ENCODE peak calls at places on chromosome 15, in ten cellular contexts. T is cardiac muscle cell, P is IMR-90, J is keratinocyte, Q is iPS DF 6.9, K is fibroblast of lung, N is mesendoderm, W is psoas muscle, M is K562, L is BE2C. Y is an unnamed sample.

GRCh38 chr15:63473007-63473748 is 31.2 kb upstream of the USP3 start:
- DNase-seq in T (no peak), P (no peak), J (no peak), Q (no peak), K (no peak), N (no peak), W (no peak), M (no peak), L (no peak), Y (no peak)

GRCh38 chr15:51349156-51349844 is 7.8 kb downstream of the GLDN start:
- DNase-seq in T (peak; percentile 29), P (no peak), J (no peak), Q (no peak), K (peak; percentile 14), N (no peak), W (no peak), M (no peak), L (no peak), Y (no peak)

GRCh38 chr15:58748040-58748786 is 1.3 kb downstream of the ADAM10 start:
- DNase-seq in T (peak; percentile 24), P (no peak), J (no peak), Q (no peak), K (no peak), N (no peak), W (no peak), M (no peak), L (no peak), Y (no peak)

GRCh38 chr15:49674370-49674769 is 53.5 kb downstream of the DTWD1 start:
- DNase-seq in T (no peak), P (peak; percentile 7), J (no peak), Q (no peak), K (peak; percentile 31), N (no peak), W (no peak), M (no peak), L (no peak), Y (no peak)

GRCh38 chr15:58528197-58528870 is 96.5 kb downstream of the LIPC start:
- DNase-seq in T (peak; percentile 18), P (peak; percentile 53), J (no peak), Q (no peak), K (peak; percentile 82), N (peak; percentile 51), W (no peak), M (no peak), L (no peak), Y (no peak)

GRCh38 chr15:68346986-68347385 is 69.4 kb downstream of the FEM1B start:
- DNase-seq in T (no peak), P (peak; percentile 32), J (no peak), Q (no peak), K (no peak), N (no peak), W (no peak), M (no peak), L (no peak), Y (peak; percentile 9)

GRCh38 chr15:79408041-79408440 is 24.1 kb upstream of the MINAR1 start:
- DNase-seq in T (no peak), P (no peak), J (no peak), Q (no peak), K (peak; percentile 68), N (peak; percentile 38), W (no peak), M (no peak), L (no peak), Y (no peak)

GRCh38 chr15:80929225-80929624 is 60.4 kb downstream of the MESD start:
- DNase-seq in T (no peak), P (peak; percentile 89), J (no peak), Q (no peak), K (peak; percentile 94), N (no peak), W (no peak), M (no peak), L (no peak), Y (no peak)

GRCh38 chr15:74302821-74303359 is 64.6 kb downstream of the CYP11A1 start:
- DNase-seq in T (peak; percentile 71), P (no peak), J (no peak), Q (no peak), K (no peak), N (peak; percentile 77), W (no peak), M (peak; percentile 51), L (peak; percentile 95), Y (peak; percentile 50)

GRCh38 chr15:43294091-43294706 is 27.5 kb upstream of the TGM5 start:
- DNase-seq in T (no peak), P (no peak), J (no peak), Q (no peak), K (no peak), N (no peak), W (no peak), M (no peak), L (no peak), Y (no peak)

GRCh38 chr15:77808077-77808476 is 175.4 kb upstream of the LINGO1 start:
- DNase-seq in T (no peak), P (no peak), J (no peak), Q (no peak), K (no peak), N (no peak), W (no peak), M (no peak), L (no peak), Y (no peak)

GRCh38 chr15:40982855-40983254 is 29.6 kb downstream of the CHAC1 start:
- DNase-seq in T (no peak), P (peak; percentile 93), J (no peak), Q (no peak), K (peak; percentile 90), N (no peak), W (no peak), M (no peak), L (no peak), Y (no peak)

GRCh38 chr15:76987896-76988860 is 6.7 kb upstream of the PSTPIP1 start:
- DNase-seq in T (no peak), P (no peak), J (no peak), Q (no peak), K (no peak), N (peak; percentile 46), W (peak; percentile 76), M (peak; percentile 36), L (no peak), Y (no peak)

GRCh38 chr15:101067660-101068522 is 148.7 kb downstream of the LRRK1 start:
- DNase-seq in T (no peak), P (peak; percentile 7), J (no peak), Q (no peak), K (no peak), N (no peak), W (no peak), M (no peak), L (no peak), Y (no peak)

GRCh38 chr15:73051402-73051810 is 857 bp upstream of the NEO1 start:
- DNase-seq in T (no peak), P (no peak), J (no peak), Q (no peak), K (no peak), N (no peak), W (peak; percentile 74), M (peak; percentile 42), L (no peak), Y (peak; percentile 5)

GRCh38 chr15:67843571-67844387 is 3.9 kb upstream of the RNU6-1 start:
- DNase-seq in T (peak; percentile 50), P (peak; percentile 56), J (no peak), Q (no peak), K (peak; percentile 66), N (peak; percentile 93), W (no peak), M (peak; percentile 30), L (no peak), Y (no peak)

GRCh38 chr15:23645379-23646164 is 2.1 kb downstream of the MAGEL2 start:
- DNase-seq in T (peak; percentile 39), P (no peak), J (no peak), Q (no peak), K (no peak), N (peak; percentile 59), W (no peak), M (no peak), L (no peak), Y (no peak)

GRCh38 chr15:25732191-25732590 is 130.9 kb downstream of the ATP10A start:
- DNase-seq in T (no peak), P (no peak), J (no peak), Q (no peak), K (no peak), N (no peak), W (no peak), M (no peak), L (no peak), Y (no peak)

GRCh38 chr15:64776402-64776786 is 1.0 kb upstream of the RBPMS2 start:
- DNase-seq in T (peak; percentile 37), P (no peak), J (no peak), Q (no peak), K (no peak), N (peak; percentile 59), W (no peak), M (no peak), L (no peak), Y (no peak)
- H3K4me3 ChIP-seq in T (peak overlapping the region; percentile 99), P (peak overlapping the region; percentile 61), J (no peak overlapping the region), Q (peak overlapping the region; percentile 72), K (peak overlapping the region; percentile 54), N (peak overlapping the region; percentile 53), W (peak overlapping the region; percentile 67), M (no peak overlapping the region), L (no peak overlapping the region), Y (peak overlapping the region; percentile 79)

DNA sequence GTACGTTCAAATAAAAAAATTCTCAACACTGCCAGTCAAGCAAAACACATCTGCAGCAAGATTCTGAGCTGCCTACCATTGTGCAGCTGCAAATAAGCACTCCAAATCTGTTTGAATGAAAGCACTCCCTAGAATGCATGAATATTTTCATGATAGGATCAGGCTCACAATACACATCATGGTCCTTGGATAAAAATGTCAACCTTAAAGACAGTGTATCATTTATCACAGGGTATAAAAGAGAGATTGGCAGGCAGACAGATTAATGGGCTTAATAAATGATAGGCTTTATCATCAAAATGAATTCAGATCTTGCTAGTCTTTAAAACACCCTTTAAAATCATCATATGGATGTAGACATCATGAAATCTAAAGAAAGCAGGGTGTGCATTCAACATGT is 9.2 kb downstream of the RYR3 start:
- DNase-seq in T (no peak), P (no peak), J (no peak), Q (no peak), K (no peak), N (no peak), W (no peak), M (no peak), L (no peak), Y (no peak)
- H3K4me1 ChIP-seq in T (no peaks in the 10 kb centered on the region), P (no peaks in the 10 kb centered on the region), J (no peaks in the 10 kb centered on the region), Q (peaks cover 1% of the 10 kb centered on the region), K (no peaks in the 10 kb centered on the region), N (peaks cover 4% of the 10 kb centered on the region), W (no peaks in the 10 kb centered on the region), M (no peaks in the 10 kb centered on the region), L (no peaks in the 10 kb centered on the region), Y (no peaks in the 10 kb centered on the region)

DNA sequence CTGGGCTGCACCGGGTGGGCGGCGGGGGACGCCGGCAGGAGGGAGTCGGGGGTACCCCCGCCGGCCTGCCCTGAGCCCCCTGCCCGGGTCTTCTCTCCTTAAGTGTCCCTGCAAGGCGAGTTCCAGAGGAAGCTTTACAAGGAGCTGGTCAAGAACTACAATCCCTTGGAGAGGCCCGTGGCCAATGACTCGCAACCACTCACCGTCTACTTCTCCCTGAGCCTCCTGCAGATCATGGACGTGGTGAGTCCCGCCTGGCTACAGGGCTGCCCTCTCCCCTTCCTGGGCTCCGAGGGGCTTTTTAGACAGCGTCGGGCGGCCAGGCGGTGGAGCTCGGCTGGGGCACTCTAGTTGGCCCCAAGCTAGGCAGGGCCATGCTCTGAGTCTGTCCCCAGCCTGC is 480 bp downstream of the CHRNA7 start:
- DNase-seq in T (peak; percentile 29), P (no peak), J (no peak), Q (no peak), K (no peak), N (peak; percentile 52), W (no peak), M (no peak), L (peak; percentile 31), Y (peak; percentile 1)
- H3K4me3 ChIP-seq in T (peak overlapping the region; percentile 82), P (peak overlapping the region; percentile 45), J (peak overlapping the region; percentile 42), Q (peak overlapping the region; percentile 88), K (no peak overlapping the region), N (peak overlapping the region; percentile 76), W (peak overlapping the region; percentile 83), M (peak overlapping the region; percentile 31), L (peak overlapping the region; percentile 72), Y (peak overlapping the region; percentile 53)

GRCh38 chr15:66734961-66735908 is 33.2 kb downstream of the SMAD6 start:
- DNase-seq in T (no peak), P (no peak), J (no peak), Q (no peak), K (peak; percentile 18), N (no peak), W (peak; percentile 34), M (no peak), L (no peak), Y (no peak)
- H3K4me1 ChIP-seq in T (peaks cover 41% of the 10 kb centered on the region), P (peaks cover 22% of the 10 kb centered on the region), J (peaks cover 3% of the 10 kb centered on the region), Q (peaks cover 2% of the 10 kb centered on the region), K (peaks cover 17% of the 10 kb centered on the region), N (no peaks in the 10 kb centered on the region), W (peaks cover 8% of the 10 kb centered on the region), M (peaks cover 8% of the 10 kb centered on the region), L (peaks cover 6% of the 10 kb centered on the region), Y (peaks cover 9% of the 10 kb centered on the region)